ENCODE peak calls at places on chromosome 14, in four cellular contexts. P is WTC11, Z is HepG2, Q is K562. N is an unnamed sample.

GRCh38 chr14:92692822-92693226 is 55.6 kb downstream of the LGMN start:
- DNase-seq in P (no peak), Z (no peak), Q (no peak), N (no peak)

GRCh38 chr14:54866588-54866987 is 36.0 kb downstream of the GCH1 start:
- DNase-seq in P (no peak), Z (peak), Q (no peak), N (no peak)

GRCh38 chr14:91186515-91187066 is 57.9 kb downstream of the GPR68 start:
- DNase-seq in P (no peak), Z (no peak), Q (no peak), N (no peak)

GRCh38 chr14:35807131-35807961 is 1.7 kb downstream of the RALGAPA1 start:
- DNase-seq in P (no peak), Z (peak), Q (no peak), N (no peak)

GRCh38 chr14:69895109-69895508 is 15.9 kb downstream of the SMOC1 start:
- DNase-seq in P (no peak), Z (no peak), Q (no peak), N (no peak)

GRCh38 chr14:69612759-69613145 is 1.4 kb downstream of the SUSD6 start:
- DNase-seq in P (no peak), Z (no peak), Q (no peak), N (no peak)

GRCh38 chr14:36646664-36647416 is 14.8 kb upstream of the PAX9 start:
- DNase-seq in P (peak), Z (no peak), Q (no peak), N (no peak)

GRCh38 chr14:68787235-68787727 is 5.6 kb downstream of the ZFP36L1 start:
- DNase-seq in P (no peak), Z (no peak), Q (no peak), N (no peak)

GRCh38 chr14:89544636-89545301 is 127.7 kb upstream of the FOXN3 start:
- DNase-seq in P (no peak), Z (peak), Q (no peak), N (no peak)

GRCh38 chr14:39847191-39847590 is 415.0 kb upstream of the FBXO33 start:
- DNase-seq in P (no peak), Z (no peak), Q (no peak), N (no peak)

GRCh38 chr14:54282849-54283248 is 114.0 kb upstream of the CDKN3 start:
- DNase-seq in P (no peak), Z (no peak), Q (no peak), N (no peak)

GRCh38 chr14:77140343-77140936 is 1.2 kb downstream of the ZDHHC22 start:
- DNase-seq in P (no peak), Z (no peak), Q (no peak), N (peak)

GRCh38 chr14:76516884-76517283 is 140.9 kb downstream of the ESRRB start:
- DNase-seq in P (no peak), Z (no peak), Q (no peak), N (no peak)

GRCh38 chr14:96083667-96084320 is 44.6 kb downstream of the C14orf132 start:
- DNase-seq in P (no peak), Z (no peak), Q (no peak), N (no peak)

GRCh38 chr14:37078131-37078530 is 94.3 kb downstream of the SLC25A21 start:
- DNase-seq in P (no peak), Z (no peak), Q (no peak), N (no peak)

GRCh38 chr14:95601650-95602049 is 66.8 kb downstream of the GLRX5 start:
- DNase-seq in P (no peak), Z (no peak), Q (peak), N (no peak)

GRCh38 chr14:106508216-106508615 is 981.8 kb downstream of the TMEM121 start:
- DNase-seq in P (no peak), Z (no peak), Q (no peak), N (no peak)

GRCh38 chr14:33068626-33069025 is 129.9 kb downstream of the NPAS3 start:
- DNase-seq in P (no peak), Z (no peak), Q (no peak), N (no peak)

GRCh38 chr14:103696466-103697071 is 18.7 kb downstream of the XRCC3 start:
- DNase-seq in P (no peak), Z (no peak), Q (no peak), N (no peak)

GRCh38 chr14:93962701-93963601 is 13.4 kb downstream of the ASB2 start:
- DNase-seq in P (no peak), Z (no peak), Q (no peak), N (peak)
- TF ChIP-seq ELF4 in P (no peak), Z (no peak), Q (no peak), N (no peak)

GRCh38 chr14:101887219-101887618 is 77.2 kb upstream of the DYNC1H1 start:
- DNase-seq in P (no peak), Z (no peak), Q (no peak), N (no peak)
- TF ChIP-seq ELF4 in P (no peak), Z (no peak), Q (no peak), N (no peak)

GRCh38 chr14:99902925-99903324 is 109.7 kb downstream of the EML1 start:
- DNase-seq in P (no peak), Z (no peak), Q (no peak), N (no peak)

GRCh38 chr14:99908653-99909250 is 115.5 kb downstream of the EML1 start:
- DNase-seq in P (no peak), Z (no peak), Q (no peak), N (no peak)

GRCh38 chr14:99905121-99905520 is 111.9 kb downstream of the EML1 start:
- DNase-seq in P (no peak), Z (no peak), Q (no peak), N (no peak)

GRCh38 chr14:99907761-99908652 is 114.8 kb downstream of the EML1 start:
- DNase-seq in P (no peak), Z (no peak), Q (no peak), N (no peak)

DNA sequence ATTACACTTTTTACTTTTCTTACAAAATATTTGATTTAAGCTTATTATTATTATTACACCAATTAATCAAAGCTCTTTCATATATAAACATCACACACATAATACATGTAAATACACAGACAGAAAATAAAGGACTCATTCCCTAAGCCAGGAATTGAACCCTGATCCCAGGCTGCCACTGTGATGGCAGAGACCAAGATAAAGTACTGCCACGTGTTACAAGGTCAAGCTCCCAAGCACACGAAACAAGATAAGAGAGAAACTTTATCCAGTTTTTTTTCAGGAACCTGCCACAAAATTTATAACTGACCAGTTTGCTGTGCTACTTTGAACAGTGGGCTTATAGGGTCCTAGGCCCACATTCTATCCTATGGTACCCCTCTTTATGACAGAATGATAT is 111.3 kb downstream of the EML1 start:
- DNase-seq in P (no peak), Z (peak), Q (no peak), N (no peak)
- TF ChIP-seq ELF4 in P (no peak), Z (no peak), Q (no peak), N (no peak)

GRCh38 chr14:60654303-60654925 is 5.1 kb upstream of the SIX1 start:
- DNase-seq in P (no peak), Z (no peak), Q (no peak), N (no peak)

GRCh38 chr14:60655114-60655897 is 6.0 kb upstream of the SIX1 start:
- DNase-seq in P (no peak), Z (no peak), Q (no peak), N (no peak)

GRCh38 chr14:60652674-60653387 is 3.6 kb upstream of the SIX1 start:
- DNase-seq in P (peak), Z (no peak), Q (no peak), N (no peak)

GRCh38 chr14:60653388-60653690 is 4.1 kb upstream of the SIX1 start:
- DNase-seq in P (peak), Z (no peak), Q (no peak), N (no peak)

GRCh38 chr14:60653709-60654161 is 4.5 kb upstream of the SIX1 start:
- DNase-seq in P (no peak), Z (no peak), Q (no peak), N (no peak)
- TF ChIP-seq ELF4 in P (no peak), Z (no peak), Q (no peak), N (no peak)

DNA sequence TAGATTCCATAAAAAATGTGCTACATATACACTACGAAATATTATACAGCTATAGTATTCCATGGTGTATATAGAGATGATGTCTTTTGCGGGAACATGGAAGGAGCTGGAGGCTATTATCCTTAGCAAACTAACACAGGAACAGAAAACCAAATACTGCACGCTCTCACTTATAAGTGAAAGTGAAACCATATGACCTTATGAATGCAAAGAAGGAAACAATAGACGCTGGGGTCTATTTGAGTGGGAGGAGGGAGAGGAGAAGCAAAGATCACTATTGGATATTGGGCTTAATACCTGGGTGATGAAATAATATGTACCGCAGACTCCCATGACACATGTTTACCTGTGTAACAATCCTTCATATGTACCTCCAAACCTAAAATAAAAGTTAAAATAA is 142.7 kb downstream of the LRFN5 start:
- DNase-seq in P (no peak), Z (peak), Q (no peak), N (no peak)
- TF ChIP-seq ELF4 in P (no peak), Z (no peak), Q (no peak), N (no peak)